ENCODE peak calls at places on chromosome 20, in six cellular contexts. One of them, this sample, is unnamed.

GRCh38 chr20:1987826-1988225 is 6.0 kb downstream of the PDYN start:
- DNase-seq in heart left ventricle: no peak
- DNase-seq in A549: no peak
- DNase-seq in endothelial cell of umbilical vein: no peak
- DNase-seq in stomach: no peak
- DNase-seq in spleen: no peak
- DNase-seq in this sample: no peak

GRCh38 chr20:9036593-9036992 is 32.3 kb upstream of the PLCB4 start:
- DNase-seq in spleen: no peak
- DNase-seq in stomach: no peak
- DNase-seq in A549: no peak
- DNase-seq in heart left ventricle: no peak
- DNase-seq in endothelial cell of umbilical vein: no peak
- DNase-seq in this sample: no peak

GRCh38 chr20:52012093-52012492 is 179.5 kb downstream of the ZFP64 start:
- DNase-seq in spleen: no peak
- DNase-seq in heart left ventricle: no peak
- DNase-seq in A549: no peak
- DNase-seq in endothelial cell of umbilical vein: no peak
- DNase-seq in stomach: no peak
- DNase-seq in this sample: no peak

GRCh38 chr20:856361-856775 is 22.9 kb downstream of the FAM110A start:
- DNase-seq in heart left ventricle: no peak
- DNase-seq in endothelial cell of umbilical vein: no peak
- DNase-seq in A549: peak
- DNase-seq in stomach: no peak
- DNase-seq in spleen: no peak
- DNase-seq in this sample: no peak

GRCh38 chr20:1784586-1784985 is 110.6 kb upstream of the SIRPA start:
- DNase-seq in heart left ventricle: no peak
- DNase-seq in stomach: no peak
- DNase-seq in A549: no peak
- DNase-seq in spleen: no peak
- DNase-seq in endothelial cell of umbilical vein: no peak
- DNase-seq in this sample: no peak

GRCh38 chr20:50482396-50482890 is 27.7 kb upstream of the PTPN1 start:
- DNase-seq in A549: no peak
- DNase-seq in heart left ventricle: no peak
- DNase-seq in stomach: no peak
- DNase-seq in spleen: no peak
- DNase-seq in endothelial cell of umbilical vein: no peak
- DNase-seq in this sample: no peak

GRCh38 chr20:199996-200395 is 10.5 kb upstream of the DEFB128 start:
- DNase-seq in heart left ventricle: no peak
- DNase-seq in spleen: no peak
- DNase-seq in A549: no peak
- DNase-seq in endothelial cell of umbilical vein: no peak
- DNase-seq in stomach: no peak
- DNase-seq in this sample: no peak

GRCh38 chr20:41655966-41656685 is 37.9 kb upstream of the CHD6 start:
- DNase-seq in spleen: no peak
- DNase-seq in stomach: no peak
- DNase-seq in heart left ventricle: no peak
- DNase-seq in A549: no peak
- DNase-seq in endothelial cell of umbilical vein: no peak
- DNase-seq in this sample: no peak

GRCh38 chr20:1734269-1734858 is 76.8 kb upstream of the SIRPG start:
- DNase-seq in A549: no peak
- DNase-seq in spleen: no peak
- DNase-seq in endothelial cell of umbilical vein: peak
- DNase-seq in heart left ventricle: no peak
- DNase-seq in stomach: no peak
- DNase-seq in this sample: no peak

GRCh38 chr20:21500599-21500998 is 13.3 kb downstream of the NKX2-2 start:
- DNase-seq in spleen: no peak
- DNase-seq in endothelial cell of umbilical vein: no peak
- DNase-seq in heart left ventricle: no peak
- DNase-seq in stomach: no peak
- DNase-seq in A549: no peak
- DNase-seq in this sample: no peak

GRCh38 chr20:61913423-61914225 is 152.1 kb downstream of the TAF4 start:
- DNase-seq in spleen: peak
- DNase-seq in stomach: no peak
- DNase-seq in endothelial cell of umbilical vein: no peak
- DNase-seq in A549: no peak
- DNase-seq in heart left ventricle: no peak
- DNase-seq in this sample: no peak

GRCh38 chr20:56360899-56361199 is 2.1 kb downstream of the FAM210B start:
- DNase-seq in spleen: no peak
- DNase-seq in stomach: no peak
- DNase-seq in endothelial cell of umbilical vein: no peak
- DNase-seq in A549: no peak
- DNase-seq in heart left ventricle: no peak
- DNase-seq in this sample: no peak

GRCh38 chr20:56606174-56606945 is 22.7 kb upstream of the TFAP2C start:
- DNase-seq in stomach: peak
- DNase-seq in endothelial cell of umbilical vein: no peak
- DNase-seq in spleen: no peak
- DNase-seq in A549: no peak
- DNase-seq in heart left ventricle: no peak
- DNase-seq in this sample: peak

GRCh38 chr20:61814726-61815125 is 251.0 kb downstream of the TAF4 start:
- DNase-seq in A549: no peak
- DNase-seq in spleen: peak
- DNase-seq in stomach: no peak
- DNase-seq in heart left ventricle: no peak
- DNase-seq in endothelial cell of umbilical vein: no peak
- DNase-seq in this sample: no peak

GRCh38 chr20:31690124-31690666 is 32.5 kb downstream of the BCL2L1 start:
- DNase-seq in endothelial cell of umbilical vein: no peak
- DNase-seq in A549: no peak
- DNase-seq in heart left ventricle: no peak
- DNase-seq in spleen: no peak
- DNase-seq in stomach: no peak
- DNase-seq in this sample: no peak

GRCh38 chr20:31691646-31692275 is 30.9 kb downstream of the BCL2L1 start:
- DNase-seq in endothelial cell of umbilical vein: no peak
- DNase-seq in spleen: no peak
- DNase-seq in stomach: no peak
- DNase-seq in A549: no peak
- DNase-seq in heart left ventricle: no peak
- DNase-seq in this sample: no peak

GRCh38 chr20:31685853-31686641 is 36.6 kb downstream of the BCL2L1 start:
- DNase-seq in spleen: no peak
- DNase-seq in stomach: no peak
- DNase-seq in heart left ventricle: no peak
- DNase-seq in endothelial cell of umbilical vein: no peak
- DNase-seq in A549: no peak
- DNase-seq in this sample: no peak

GRCh38 chr20:31687777-31688176 is 34.9 kb downstream of the BCL2L1 start:
- DNase-seq in spleen: no peak
- DNase-seq in A549: no peak
- DNase-seq in endothelial cell of umbilical vein: no peak
- DNase-seq in heart left ventricle: no peak
- DNase-seq in stomach: no peak
- DNase-seq in this sample: no peak

GRCh38 chr20:31689141-31689540 is 33.5 kb downstream of the BCL2L1 start:
- DNase-seq in endothelial cell of umbilical vein: no peak
- DNase-seq in stomach: no peak
- DNase-seq in A549: no peak
- DNase-seq in heart left ventricle: no peak
- DNase-seq in spleen: peak
- DNase-seq in this sample: no peak
- TF ChIP-seq POLR2A in endothelial cell of umbilical vein: no peak
- TF ChIP-seq POLR2A in stomach: no peak
- TF ChIP-seq POLR2A in A549: no peak
- TF ChIP-seq POLR2A in heart left ventricle: no peak
- TF ChIP-seq POLR2A in spleen: no peak
- TF ChIP-seq POLR2A in this sample: no peak

GRCh38 chr20:14337400-14338171 is at the start of gene FLRT3:
- DNase-seq in heart left ventricle: peak
- DNase-seq in spleen: no peak
- DNase-seq in stomach: peak
- DNase-seq in endothelial cell of umbilical vein: peak
- DNase-seq in A549: peak
- DNase-seq in this sample: peak
- TF ChIP-seq POLR2A in heart left ventricle: no peak
- TF ChIP-seq POLR2A in spleen: no peak
- TF ChIP-seq POLR2A in stomach: peak
- TF ChIP-seq POLR2A in endothelial cell of umbilical vein: no peak
- TF ChIP-seq POLR2A in A549: peak
- TF ChIP-seq POLR2A in this sample: peak

GRCh38 chr20:19888269-19888669 is 128.9 kb upstream of the NAA20 start:
- DNase-seq in heart left ventricle: no peak
- DNase-seq in A549: no peak
- DNase-seq in spleen: no peak
- DNase-seq in stomach: no peak
- DNase-seq in endothelial cell of umbilical vein: peak
- DNase-seq in this sample: peak

GRCh38 chr20:19893356-19893755 is 123.8 kb upstream of the NAA20 start:
- DNase-seq in heart left ventricle: no peak
- DNase-seq in stomach: no peak
- DNase-seq in A549: no peak
- DNase-seq in endothelial cell of umbilical vein: no peak
- DNase-seq in spleen: no peak
- DNase-seq in this sample: no peak

GRCh38 chr20:19887566-19888268 is 129.4 kb upstream of the NAA20 start:
- DNase-seq in spleen: no peak
- DNase-seq in heart left ventricle: no peak
- DNase-seq in endothelial cell of umbilical vein: peak
- DNase-seq in A549: no peak
- DNase-seq in stomach: no peak
- DNase-seq in this sample: no peak

GRCh38 chr20:19889011-19889953 is 127.9 kb upstream of the NAA20 start:
- DNase-seq in spleen: peak
- DNase-seq in stomach: no peak
- DNase-seq in heart left ventricle: peak
- DNase-seq in A549: no peak
- DNase-seq in endothelial cell of umbilical vein: peak
- DNase-seq in this sample: peak

GRCh38 chr20:19890358-19891117 is 126.6 kb upstream of the NAA20 start:
- DNase-seq in spleen: no peak
- DNase-seq in stomach: no peak
- DNase-seq in A549: no peak
- DNase-seq in heart left ventricle: no peak
- DNase-seq in endothelial cell of umbilical vein: no peak
- DNase-seq in this sample: no peak
- TF ChIP-seq POLR2A in spleen: no peak
- TF ChIP-seq POLR2A in stomach: no peak
- TF ChIP-seq POLR2A in A549: no peak
- TF ChIP-seq POLR2A in heart left ventricle: no peak
- TF ChIP-seq POLR2A in endothelial cell of umbilical vein: no peak
- TF ChIP-seq POLR2A in this sample: peak

GRCh38 chr20:49277786-49278035 is 146 bp downstream of the ZNFX1 start:
- DNase-seq in heart left ventricle: no peak
- DNase-seq in stomach: no peak
- DNase-seq in spleen: no peak
- DNase-seq in A549: no peak
- DNase-seq in endothelial cell of umbilical vein: no peak
- DNase-seq in this sample: no peak
- TF ChIP-seq POLR2A in heart left ventricle: no peak
- TF ChIP-seq POLR2A in stomach: no peak
- TF ChIP-seq POLR2A in spleen: peak
- TF ChIP-seq POLR2A in A549: no peak
- TF ChIP-seq POLR2A in endothelial cell of umbilical vein: no peak
- TF ChIP-seq POLR2A in this sample: peak

GRCh38 chr20:46060975-46061374 is 28.8 kb downstream of the NCOA5 start:
- DNase-seq in A549: no peak
- DNase-seq in heart left ventricle: no peak
- DNase-seq in spleen: no peak
- DNase-seq in endothelial cell of umbilical vein: no peak
- DNase-seq in stomach: no peak
- DNase-seq in this sample: no peak
- TF ChIP-seq POLR2A in A549: no peak
- TF ChIP-seq POLR2A in heart left ventricle: no peak
- TF ChIP-seq POLR2A in spleen: no peak
- TF ChIP-seq POLR2A in endothelial cell of umbilical vein: no peak
- TF ChIP-seq POLR2A in stomach: no peak
- TF ChIP-seq POLR2A in this sample: no peak

DNA sequence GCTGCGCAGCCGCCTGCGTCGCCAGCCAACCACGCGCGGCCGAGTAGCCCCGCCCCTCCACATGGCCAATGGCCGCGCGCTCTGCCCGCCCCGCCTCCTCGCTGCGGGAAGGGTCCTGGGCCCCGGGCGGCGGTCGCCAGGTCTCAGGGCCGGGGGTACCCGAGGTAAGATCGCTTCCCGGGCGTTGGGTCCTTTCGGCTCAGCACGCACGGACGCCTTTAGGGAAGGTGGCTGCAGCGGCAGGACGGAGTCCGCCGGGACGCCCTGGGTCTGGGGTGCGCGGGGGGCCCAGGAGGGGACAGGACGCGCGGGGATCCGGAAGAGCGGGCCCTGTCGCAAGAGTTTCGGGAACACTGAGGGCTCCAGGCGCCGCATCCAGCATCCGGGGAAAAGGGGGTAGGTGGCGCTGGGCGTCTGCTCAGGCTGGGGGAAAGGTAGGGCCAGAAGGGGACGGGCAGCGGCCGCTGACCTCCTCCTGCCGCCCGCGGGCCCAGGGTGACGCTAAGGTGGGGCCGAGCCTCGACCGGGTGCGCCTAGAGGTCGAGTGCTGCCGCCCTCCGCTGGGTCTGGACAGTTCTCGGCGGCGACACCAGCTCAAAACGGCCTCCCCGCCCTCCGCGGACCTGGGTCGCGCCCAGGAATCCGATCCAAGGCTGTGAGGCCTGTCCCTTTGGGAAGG is at the start of gene MAVS:
- DNase-seq in stomach: peak
- DNase-seq in A549: peak
- DNase-seq in endothelial cell of umbilical vein: peak
- DNase-seq in heart left ventricle: peak
- DNase-seq in spleen: peak
- DNase-seq in this sample: peak
- TF ChIP-seq POLR2A in stomach: no peak
- TF ChIP-seq POLR2A in A549: peak
- TF ChIP-seq POLR2A in endothelial cell of umbilical vein: peak
- TF ChIP-seq POLR2A in heart left ventricle: peak
- TF ChIP-seq POLR2A in spleen: peak
- TF ChIP-seq POLR2A in this sample: peak

GRCh38 chr20:38067717-38068365 is 34.3 kb downstream of the RPRD1B start:
- DNase-seq in endothelial cell of umbilical vein: no peak
- DNase-seq in heart left ventricle: no peak
- DNase-seq in A549: no peak
- DNase-seq in spleen: no peak
- DNase-seq in stomach: no peak
- DNase-seq in this sample: no peak
- TF ChIP-seq POLR2A in endothelial cell of umbilical vein: no peak
- TF ChIP-seq POLR2A in heart left ventricle: no peak
- TF ChIP-seq POLR2A in A549: no peak
- TF ChIP-seq POLR2A in spleen: no peak
- TF ChIP-seq POLR2A in stomach: no peak
- TF ChIP-seq POLR2A in this sample: no peak

GRCh38 chr20:5652626-5653573 is 97.3 kb upstream of the SHLD1 start:
- DNase-seq in A549: peak
- DNase-seq in stomach: no peak
- DNase-seq in spleen: no peak
- DNase-seq in heart left ventricle: no peak
- DNase-seq in endothelial cell of umbilical vein: no peak
- DNase-seq in this sample: no peak
- TF ChIP-seq POLR2A in A549: no peak
- TF ChIP-seq POLR2A in stomach: no peak
- TF ChIP-seq POLR2A in spleen: no peak
- TF ChIP-seq POLR2A in heart left ventricle: no peak
- TF ChIP-seq POLR2A in endothelial cell of umbilical vein: no peak
- TF ChIP-seq POLR2A in this sample: no peak